ENCODE peak calls at places on chromosome 5, in five cellular contexts. X, R, Y, D and F are unnamed samples.
A peak's percentile ranks its signal among the peaks of the same experiment; 100 is the strongest.

GRCh38 chr5:172501708-172502379 is 47.5 kb upstream of the SH3PXD2B start:
- DNase-seq in X (peak; percentile 23), R (no peak), Y (no peak), D (no peak), F (no peak)

GRCh38 chr5:39169081-39169480 is 50.3 kb downstream of the FYB1 start:
- DNase-seq in X (no peak), R (no peak), Y (peak; percentile 84), D (no peak), F (no peak)

GRCh38 chr5:38780950-38781349 is 64.9 kb upstream of the OSMR start:
- DNase-seq in X (peak; percentile 70), R (peak; percentile 56), Y (peak; percentile 91), D (no peak), F (peak; percentile 35)

GRCh38 chr5:142769793-142770649 is at the start of gene ARHGAP26:
- DNase-seq in X (peak; percentile 99), R (peak; percentile 99), Y (peak; percentile 94), D (peak; percentile 96), F (peak; percentile 89)

GRCh38 chr5:125704888-125705287 is 718.3 kb upstream of the GRAMD2B start:
- DNase-seq in X (no peak), R (no peak), Y (no peak), D (no peak), F (no peak)

GRCh38 chr5:177035982-177036381 is 13.5 kb downstream of the ZNF346 start:
- DNase-seq in X (no peak), R (peak; percentile 9), Y (no peak), D (no peak), F (no peak)

GRCh38 chr5:10333154-10334006 is 20.1 kb upstream of the MARCHF6 start:
- DNase-seq in X (peak; percentile 70), R (no peak), Y (no peak), D (no peak), F (no peak)

GRCh38 chr5:103456476-103456875 is 106.1 kb downstream of the NUDT12 start:
- DNase-seq in X (no peak), R (no peak), Y (no peak), D (no peak), F (peak; percentile 33)

GRCh38 chr5:135986891-135987401 is 32.2 kb upstream of the LECT2 start:
- DNase-seq in X (no peak), R (no peak), Y (no peak), D (no peak), F (no peak)

GRCh38 chr5:9329125-9329524 is 216.8 kb downstream of the SEMA5A start:
- DNase-seq in X (no peak), R (no peak), Y (no peak), D (no peak), F (no peak)

GRCh38 chr5:121559832-121560231 is 291.9 kb upstream of the FTMT start:
- DNase-seq in X (no peak), R (no peak), Y (no peak), D (no peak), F (no peak)

GRCh38 chr5:62124266-62124665 is 181.7 kb upstream of the KIF2A start:
- DNase-seq in X (no peak), R (no peak), Y (no peak), D (no peak), F (no peak)

DNA sequence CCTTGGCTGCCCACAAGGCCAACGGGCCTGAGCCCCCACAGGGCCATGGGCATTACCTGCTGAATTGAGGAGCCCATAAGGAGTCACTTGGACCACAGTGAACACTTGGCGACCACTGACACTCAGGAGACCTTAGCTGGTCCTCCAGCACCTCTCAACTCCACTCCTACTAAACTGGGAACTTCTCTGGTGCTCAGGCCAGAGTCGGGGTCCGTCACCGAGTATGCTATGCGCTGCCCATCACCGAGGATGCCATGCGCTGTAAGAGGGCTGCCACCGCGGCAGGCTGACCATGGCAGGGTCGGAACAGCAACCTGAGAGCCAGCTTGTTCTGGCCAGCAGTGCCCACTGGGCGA is 600 bp upstream of the SQSTM1 start:
- DNase-seq in X (no peak), R (no peak), Y (no peak), D (no peak), F (no peak)
- H3K4me3 ChIP-seq in X (peak overlapping the region; percentile 100), R (peak overlapping the region; percentile 89), Y (peak overlapping the region; percentile 22), D (peak overlapping the region; percentile 99), F (peak overlapping the region; percentile 92)

DNA sequence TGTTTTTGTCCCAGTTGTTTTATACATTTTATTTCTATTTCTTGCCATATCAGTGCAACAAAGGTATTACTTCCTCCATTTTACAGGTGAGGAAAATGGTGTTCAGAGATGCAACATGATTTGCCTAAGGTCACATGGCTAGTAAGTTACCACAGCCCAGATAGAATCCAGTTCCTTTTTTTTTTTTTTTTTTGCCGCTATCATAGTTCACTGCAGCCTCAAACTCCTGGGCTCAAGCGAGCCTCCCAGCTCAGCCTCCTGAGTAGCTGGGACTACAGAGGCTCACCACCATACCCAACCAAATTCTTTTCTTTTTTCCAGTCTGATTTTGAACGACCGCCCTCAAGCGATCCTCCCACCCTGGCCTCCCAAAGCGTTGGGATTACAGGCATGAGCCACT is 480 bp upstream of the CCDC69 start:
- DNase-seq in X (no peak), R (no peak), Y (no peak), D (peak; percentile 83), F (no peak)
- H3K4me3 ChIP-seq in X (peak overlapping the region; percentile 86), R (peak overlapping the region; percentile 71), Y (peak overlapping the region; percentile 42), D (peak overlapping the region; percentile 84), F (no peak overlapping the region)

DNA sequence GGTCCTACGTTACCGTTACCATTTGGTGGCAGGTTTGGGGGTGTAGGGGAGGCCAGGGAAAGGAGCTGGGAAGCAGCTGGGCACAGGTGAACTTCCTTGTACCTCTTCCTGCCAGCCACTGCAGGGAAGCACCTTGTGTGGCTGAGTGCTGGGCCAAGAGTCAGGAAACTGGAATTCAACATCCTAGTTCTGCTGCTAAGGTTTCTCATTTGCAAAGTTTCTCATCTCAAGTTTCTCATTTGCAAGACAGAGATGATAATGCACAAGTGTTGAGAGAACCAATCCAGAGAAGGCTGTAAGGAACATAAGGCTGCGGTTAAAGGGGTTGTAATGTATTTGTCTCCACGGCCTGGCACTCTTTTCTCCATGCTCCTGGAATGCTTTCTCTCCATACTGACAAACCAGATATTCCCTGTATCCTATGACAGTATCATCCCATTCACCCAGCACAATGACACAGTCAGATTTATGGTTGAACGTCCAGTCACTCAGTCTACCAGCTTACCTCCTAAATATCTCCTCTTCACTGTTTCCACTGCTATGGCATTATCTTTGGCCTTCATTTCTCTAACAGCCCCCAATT is 33.6 kb upstream of the LARP1 start:
- DNase-seq in X (no peak), R (no peak), Y (no peak), D (no peak), F (no peak)
- H3K4me3 ChIP-seq in X (no peak overlapping the region), R (no peak overlapping the region), Y (no peak overlapping the region), D (no peak overlapping the region), F (no peak overlapping the region)

DNA sequence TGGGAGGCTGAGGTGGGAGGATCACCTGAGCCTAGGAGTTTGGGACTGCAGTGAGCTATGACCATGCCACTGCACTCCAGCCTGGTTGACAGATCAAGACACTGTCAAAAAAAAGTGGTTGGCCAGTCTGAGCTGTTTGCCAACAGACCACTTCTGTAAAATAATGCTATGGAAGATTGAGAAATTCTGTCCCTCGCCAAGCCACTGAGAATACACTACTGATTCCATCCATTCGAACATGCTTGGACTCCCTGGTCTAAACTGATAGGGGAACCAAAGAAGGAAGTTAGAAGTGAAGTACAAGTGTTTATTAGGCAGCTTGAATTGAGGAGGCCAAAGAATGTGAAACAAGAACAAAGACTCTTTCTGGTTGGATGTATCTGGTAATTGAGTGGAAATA is 27.2 kb downstream of the ENC1 start:
- DNase-seq in X (no peak), R (no peak), Y (no peak), D (no peak), F (no peak)
- H3K4me3 ChIP-seq in X (no peak overlapping the region), R (no peak overlapping the region), Y (no peak overlapping the region), D (no peak overlapping the region), F (no peak overlapping the region)